ENCODE peak calls at places on chromosome 20, in five cellular contexts. V is NCI-H524 treated with DMSO at 0.1 percent for 48 hours, U is NCI-H2171 treated with DMSO at 0.1 percent for 48 hours, L is omental fat pad, H is GM19239. I is an unnamed sample.
A peak's percentile ranks its signal among the peaks of the same experiment; 100 is the strongest.

GRCh38 chr20:48626226-48626937 is 201.4 kb downstream of the PREX1 start:
- DNase-seq in L (no peak), U (no peak), V (no peak), H (no peak), I (no peak)

GRCh38 chr20:49171928-49172327 is 16.2 kb downstream of the STAU1 start:
- DNase-seq in U (peak; percentile 23), V (no peak), H (no peak), L (no peak), I (no peak)

GRCh38 chr20:44888226-44889103 is 3.0 kb downstream of the YWHAB start:
- DNase-seq in H (no peak), U (no peak), V (no peak), L (no peak), I (no peak)

GRCh38 chr20:63942250-63943006 is 13.8 kb downstream of the UCKL1 start:
- DNase-seq in U (peak; percentile 65), L (no peak), H (no peak), V (no peak), I (no peak)

GRCh38 chr20:6426287-6426891 is 303.6 kb upstream of the FERMT1 start:
- DNase-seq in H (no peak), U (no peak), V (no peak), L (no peak), I (no peak)

GRCh38 chr20:29874476-29875202 is 1382.8 kb upstream of the DEFB115 start:
- DNase-seq in L (no peak), U (peak; percentile 10), V (no peak), H (no peak), I (no peak)

GRCh38 chr20:24768226-24768625 is 180.8 kb upstream of the CST7 start:
- DNase-seq in V (no peak), H (no peak), L (no peak), U (no peak), I (no peak)

GRCh38 chr20:63314015-63314471 is 21.1 kb downstream of the COL20A1 start:
- DNase-seq in V (no peak), L (no peak), U (no peak), H (no peak), I (no peak)

GRCh38 chr20:49698477-49698876 is 15.2 kb downstream of the B4GALT5 start:
- DNase-seq in H (no peak), L (no peak), U (no peak), V (no peak), I (no peak)

GRCh38 chr20:1973921-1974440 is 19.9 kb downstream of the PDYN start:
- DNase-seq in U (no peak), L (no peak), H (no peak), V (no peak), I (no peak)

GRCh38 chr20:51563597-51564332 is 21.2 kb upstream of the NFATC2 start:
- DNase-seq in L (peak; percentile 38), H (no peak), U (no peak), V (no peak), I (peak; percentile 57)

I was measured in tibial nerve.